ENCODE peak calls at places on chromosome 12, in seven cellular contexts. Y is B cell, I is GM20000, O is coronary artery, Z is GM13977, A is RWPE2, G is RWPE1. F is an unnamed sample.

GRCh38 chr12:112161711-112162110 is 36.4 kb downstream of the TRAFD1 start:
- DNase-seq in Z (no peak), A (no peak), I (no peak), O (no peak), G (no peak), Y (no peak), F (no peak)

GRCh38 chr12:107092669-107093546 is 441 bp downstream of the CRY1 start:
- DNase-seq in I (peak), A (peak), O (peak), Z (no peak), G (peak), Y (peak), F (no peak)

GRCh38 chr12:6866163-6866919 is 990 bp upstream of the TPI1 start:
- DNase-seq in O (no peak), I (no peak), Z (no peak), A (no peak), G (no peak), Y (no peak), F (no peak)

GRCh38 chr12:42733911-42734310 is 144.4 kb upstream of the PRICKLE1 start:
- DNase-seq in G (no peak), O (no peak), A (no peak), Y (no peak), Z (no peak), I (no peak), F (no peak)

GRCh38 chr12:115172521-115172920 is 488.5 kb upstream of the TBX3 start:
- DNase-seq in O (no peak), I (no peak), Y (no peak), G (no peak), Z (no peak), A (no peak), F (no peak)

GRCh38 chr12:116534341-116535121 is 24.6 kb upstream of the MAP1LC3B2 start:
- DNase-seq in Y (no peak), O (no peak), I (no peak), A (no peak), G (no peak), Z (no peak), F (no peak)

GRCh38 chr12:31363826-31364225 is 37.9 kb upstream of the SINHCAF start:
- DNase-seq in I (no peak), Y (no peak), O (no peak), A (no peak), G (no peak), Z (no peak), F (no peak)

GRCh38 chr12:6276247-6276887 is 34.1 kb upstream of the PLEKHG6 start:
- DNase-seq in A (no peak), O (no peak), I (no peak), Y (no peak), G (no peak), Z (no peak), F (peak)

GRCh38 chr12:42969357-42969756 is 379.8 kb upstream of the PRICKLE1 start:
- DNase-seq in G (no peak), O (no peak), A (no peak), Y (no peak), Z (no peak), I (no peak), F (no peak)

GRCh38 chr12:94147991-94148840 is at the start of gene PLXNC1:
- DNase-seq in G (peak), O (no peak), Z (peak), Y (peak), A (no peak), I (peak), F (peak)

GRCh38 chr12:126198966-126199692 is 1133.9 kb downstream of the AACS start:
- DNase-seq in I (no peak), A (no peak), Y (no peak), Z (no peak), O (no peak), G (peak), F (no peak)

GRCh38 chr12:132417741-132418140 is 72.2 kb upstream of the FBRSL1 start:
- DNase-seq in Y (no peak), O (no peak), A (no peak), Z (no peak), I (no peak), G (no peak), F (no peak)

GRCh38 chr12:89067436-89067835 is 284.9 kb downstream of the DUSP6 start:
- DNase-seq in Y (no peak), O (no peak), G (peak), I (no peak), Z (no peak), A (no peak), F (no peak)

GRCh38 chr12:19893514-19893913 is 454.2 kb downstream of the AEBP2 start:
- DNase-seq in Z (peak), G (peak), A (no peak), I (peak), O (no peak), Y (no peak), F (peak)
- TF ChIP-seq CTCF in Z (peak), G (no peak), A (no peak), I (no peak), O (no peak), Y (no peak), F (no peak)

DNA sequence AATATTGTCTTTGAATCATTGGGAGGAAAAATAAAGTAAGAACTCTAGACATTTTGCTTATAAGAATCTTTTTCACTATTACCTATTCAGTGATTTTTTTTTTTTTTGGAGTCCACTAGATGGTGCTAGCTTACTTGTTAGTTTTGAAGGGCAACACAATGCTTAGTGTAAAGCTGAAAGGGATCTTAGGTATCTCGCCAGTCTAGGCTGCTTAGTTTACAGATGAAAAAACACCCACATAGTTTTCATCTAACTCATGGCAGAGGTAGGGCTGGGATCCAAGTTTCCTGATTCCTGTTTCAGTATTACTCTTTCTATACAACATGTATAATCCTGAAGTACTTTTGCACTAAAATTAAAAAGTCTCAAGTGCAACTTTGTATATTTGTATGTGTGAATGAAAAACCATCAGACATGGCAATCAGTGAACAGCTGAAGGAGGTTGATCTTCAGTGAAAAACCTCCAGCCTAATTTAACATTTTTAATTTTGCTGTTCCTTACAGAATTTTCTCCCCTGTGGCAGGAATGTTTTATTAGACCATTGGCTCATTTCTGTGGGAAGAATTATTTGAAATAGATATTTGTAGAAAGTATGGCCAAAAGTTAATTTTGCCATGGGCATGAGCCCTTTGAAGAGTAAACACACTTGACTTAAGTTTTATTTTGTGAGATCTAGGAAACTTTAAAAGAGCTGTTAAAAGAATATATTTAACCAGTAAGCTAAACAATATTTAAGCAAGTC is 40.7 kb downstream of the LRRIQ1 start:
- DNase-seq in I (peak), Y (no peak), A (no peak), O (no peak), G (peak), Z (peak), F (peak)
- TF ChIP-seq CTCF in I (peak), Y (no peak), A (peak), O (no peak), G (peak), Z (peak), F (peak)

GRCh38 chr12:100986595-100987547 is 192.3 kb downstream of the ANO4 start:
- DNase-seq in Z (no peak), I (no peak), Y (no peak), O (no peak), G (no peak), A (no peak), F (no peak)

GRCh38 chr12:100984821-100985220 is 190.2 kb downstream of the ANO4 start:
- DNase-seq in I (no peak), Z (no peak), O (no peak), Y (no peak), G (no peak), A (no peak), F (no peak)

GRCh38 chr12:100991059-100991562 is 196.5 kb downstream of the ANO4 start:
- DNase-seq in A (no peak), O (no peak), Y (no peak), G (no peak), Z (no peak), I (no peak), F (no peak)

GRCh38 chr12:100988278-100988625 is 193.7 kb downstream of the ANO4 start:
- DNase-seq in O (no peak), Y (no peak), I (no peak), Z (no peak), G (no peak), A (no peak), F (no peak)

DNA sequence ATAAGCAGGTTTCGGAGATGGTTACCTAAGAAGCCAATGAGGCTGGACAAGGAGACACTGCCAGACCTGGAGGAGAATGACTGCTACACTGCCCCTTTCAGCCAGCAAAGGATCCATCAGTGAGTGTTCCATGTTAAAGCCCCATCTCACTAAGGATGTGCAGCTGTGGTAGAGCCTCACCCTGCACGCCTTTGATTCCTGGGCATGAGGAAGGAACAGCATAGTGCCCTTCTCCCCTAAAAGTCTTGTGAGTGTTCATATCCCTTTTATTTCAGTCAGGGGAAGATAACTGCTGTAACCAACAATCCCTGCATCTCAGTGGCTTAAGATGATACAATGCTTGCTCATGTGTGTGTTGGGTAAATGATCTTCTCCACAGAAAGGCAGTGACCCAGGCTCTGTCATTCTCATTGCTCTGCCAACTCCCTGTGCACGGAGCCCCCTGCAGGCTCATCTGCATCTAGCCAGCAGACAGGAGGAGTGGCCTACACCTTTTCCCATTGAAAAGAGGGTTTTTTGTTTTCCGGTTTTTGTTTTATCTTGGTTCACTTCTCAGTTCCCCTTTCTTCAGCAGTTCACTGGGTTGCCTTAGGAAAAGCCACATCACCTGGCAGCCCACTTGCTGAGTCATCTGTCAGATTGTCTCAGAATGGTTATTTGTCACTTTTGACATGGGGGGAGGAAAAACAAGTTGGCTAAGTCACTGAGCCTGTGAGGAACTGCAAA is 193.1 kb downstream of the ANO4 start:
- DNase-seq in O (no peak), A (no peak), Z (peak), Y (no peak), I (peak), G (peak), F (peak)
- TF ChIP-seq CTCF in O (no peak), A (peak), Z (peak), Y (no peak), I (peak), G (no peak), F (peak)

GRCh38 chr12:38880288-38880687 is 25.1 kb downstream of the CPNE8 start:
- DNase-seq in A (no peak), Y (no peak), G (no peak), Z (no peak), O (no peak), I (no peak), F (peak)
- TF ChIP-seq CTCF in A (no peak), Y (no peak), G (no peak), Z (no peak), O (no peak), I (no peak), F (no peak)

GRCh38 chr12:87930652-87931051 is 98.5 kb downstream of the C12orf50 start:
- DNase-seq in Y (no peak), I (no peak), Z (no peak), A (no peak), O (no peak), G (no peak), F (no peak)
- TF ChIP-seq CTCF in Y (no peak), I (no peak), Z (no peak), A (no peak), O (no peak), G (no peak), F (no peak)